ENCODE peak calls at places on chromosomes 16 and 17, in ten cellular contexts. One of them, this sample, is unnamed.

GRCh38 chr16:30793508-30794069 is 6.6 kb upstream of the ZNF629 start:
- DNase-seq in PC-3: no peak
- DNase-seq in osteoblast: peak; percentile 45
- DNase-seq in MM.1S: no peak
- DNase-seq in fibroblast of lung: no peak
- DNase-seq in GM23338: no peak
- DNase-seq in H9: no peak
- DNase-seq in GM23248: no peak
- DNase-seq in OCI-LY7: no peak
- DNase-seq in endothelial cell of umbilical vein: no peak
- DNase-seq in this sample: no peak

GRCh38 chr16:50526796-50527195 is 21.4 kb upstream of the NKD1 start:
- DNase-seq in PC-3: no peak
- DNase-seq in osteoblast: no peak
- DNase-seq in MM.1S: no peak
- DNase-seq in fibroblast of lung: no peak
- DNase-seq in GM23338: no peak
- DNase-seq in H9: peak; percentile 10
- DNase-seq in GM23248: no peak
- DNase-seq in OCI-LY7: no peak
- DNase-seq in endothelial cell of umbilical vein: no peak
- DNase-seq in this sample: no peak

GRCh38 chr17:234163-235047 is 53.0 kb upstream of the DOC2B start:
- DNase-seq in PC-3: no peak
- DNase-seq in osteoblast: no peak
- DNase-seq in MM.1S: no peak
- DNase-seq in fibroblast of lung: no peak
- DNase-seq in GM23338: no peak
- DNase-seq in H9: no peak
- DNase-seq in GM23248: peak; percentile 33
- DNase-seq in OCI-LY7: no peak
- DNase-seq in endothelial cell of umbilical vein: peak; percentile 46
- DNase-seq in this sample: no peak

GRCh38 chr17:49454050-49454449 is 39.4 kb upstream of the PHB1 start:
- DNase-seq in PC-3: peak; percentile 26
- DNase-seq in osteoblast: peak; percentile 72
- DNase-seq in MM.1S: no peak
- DNase-seq in fibroblast of lung: peak; percentile 62
- DNase-seq in GM23338: no peak
- DNase-seq in H9: no peak
- DNase-seq in GM23248: peak; percentile 82
- DNase-seq in OCI-LY7: no peak
- DNase-seq in endothelial cell of umbilical vein: no peak
- DNase-seq in this sample: peak; percentile 40

GRCh38 chr17:68599091-68599872 is 1.9 kb downstream of the FAM20A start:
- DNase-seq in PC-3: peak; percentile 58
- DNase-seq in osteoblast: peak; percentile 94
- DNase-seq in MM.1S: no peak
- DNase-seq in fibroblast of lung: no peak
- DNase-seq in GM23338: peak; percentile 28
- DNase-seq in H9: no peak
- DNase-seq in GM23248: peak; percentile 90
- DNase-seq in OCI-LY7: no peak
- DNase-seq in endothelial cell of umbilical vein: no peak
- DNase-seq in this sample: no peak

GRCh38 chr17:50129946-50130777 is at the start of gene SAMD14:
- DNase-seq in PC-3: no peak
- DNase-seq in osteoblast: peak; percentile 97
- DNase-seq in MM.1S: no peak
- DNase-seq in fibroblast of lung: peak; percentile 32
- DNase-seq in GM23338: peak; percentile 59
- DNase-seq in H9: no peak
- DNase-seq in GM23248: peak; percentile 67
- DNase-seq in OCI-LY7: no peak
- DNase-seq in endothelial cell of umbilical vein: peak; percentile 53
- DNase-seq in this sample: no peak

GRCh38 chr16:56190903-56191806 is at the start of gene GNAO1:
- DNase-seq in PC-3: peak; percentile 5
- DNase-seq in osteoblast: peak; percentile 97
- DNase-seq in MM.1S: peak; percentile 26
- DNase-seq in fibroblast of lung: peak; percentile 56
- DNase-seq in GM23338: peak; percentile 86
- DNase-seq in H9: peak; percentile 71
- DNase-seq in GM23248: peak; percentile 62
- DNase-seq in OCI-LY7: no peak
- DNase-seq in endothelial cell of umbilical vein: peak; percentile 12
- DNase-seq in this sample: peak; percentile 35

GRCh38 chr16:86199871-86200700 is 301.1 kb downstream of the IRF8 start:
- DNase-seq in PC-3: no peak
- DNase-seq in osteoblast: no peak
- DNase-seq in MM.1S: no peak
- DNase-seq in fibroblast of lung: peak; percentile 13
- DNase-seq in GM23338: no peak
- DNase-seq in H9: no peak
- DNase-seq in GM23248: no peak
- DNase-seq in OCI-LY7: no peak
- DNase-seq in endothelial cell of umbilical vein: no peak
- DNase-seq in this sample: no peak

GRCh38 chr16:3262517-3262916 is 6.1 kb upstream of the MEFV start:
- DNase-seq in PC-3: no peak
- DNase-seq in osteoblast: no peak
- DNase-seq in MM.1S: no peak
- DNase-seq in fibroblast of lung: no peak
- DNase-seq in GM23338: no peak
- DNase-seq in H9: no peak
- DNase-seq in GM23248: no peak
- DNase-seq in OCI-LY7: no peak
- DNase-seq in endothelial cell of umbilical vein: no peak
- DNase-seq in this sample: no peak

GRCh38 chr16:3256146-3256875 is at the start of gene MEFV:
- DNase-seq in PC-3: no peak
- DNase-seq in osteoblast: peak; percentile 59
- DNase-seq in MM.1S: no peak
- DNase-seq in fibroblast of lung: peak; percentile 2
- DNase-seq in GM23338: no peak
- DNase-seq in H9: no peak
- DNase-seq in GM23248: peak; percentile 36
- DNase-seq in OCI-LY7: no peak
- DNase-seq in endothelial cell of umbilical vein: no peak
- DNase-seq in this sample: no peak

GRCh38 chr16:3256876-3257465 is 538 bp upstream of the MEFV start:
- DNase-seq in PC-3: peak; percentile 36
- DNase-seq in osteoblast: peak; percentile 86
- DNase-seq in MM.1S: no peak
- DNase-seq in fibroblast of lung: peak; percentile 63
- DNase-seq in GM23338: no peak
- DNase-seq in H9: no peak
- DNase-seq in GM23248: peak; percentile 79
- DNase-seq in OCI-LY7: no peak
- DNase-seq in endothelial cell of umbilical vein: no peak
- DNase-seq in this sample: peak; percentile 57

GRCh38 chr16:3259097-3259496 is 2.7 kb upstream of the MEFV start:
- DNase-seq in PC-3: no peak
- DNase-seq in osteoblast: peak; percentile 81
- DNase-seq in MM.1S: no peak
- DNase-seq in fibroblast of lung: no peak
- DNase-seq in GM23338: no peak
- DNase-seq in H9: no peak
- DNase-seq in GM23248: peak; percentile 77
- DNase-seq in OCI-LY7: no peak
- DNase-seq in endothelial cell of umbilical vein: no peak
- DNase-seq in this sample: no peak

DNA sequence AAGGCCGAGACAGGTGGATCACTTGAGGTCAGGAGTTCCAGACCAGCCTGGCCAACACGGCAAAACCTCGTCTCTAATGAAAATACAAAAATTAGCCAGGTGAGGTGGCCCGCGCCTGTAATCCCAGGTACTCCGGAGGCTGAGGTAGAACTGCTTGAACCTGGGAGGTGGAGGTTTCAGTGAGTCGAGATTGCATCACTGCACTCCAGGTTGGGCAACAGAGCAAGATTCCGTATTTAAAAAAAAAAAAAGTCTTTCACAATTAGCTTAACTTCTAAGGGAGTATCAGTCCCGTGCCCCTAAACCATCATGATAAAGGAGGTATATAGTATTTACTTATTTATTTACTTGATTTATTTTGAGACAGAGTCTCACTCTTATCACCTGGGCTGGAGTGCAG is 3.4 kb upstream of the MEFV start:
- DNase-seq in PC-3: no peak
- DNase-seq in osteoblast: no peak
- DNase-seq in MM.1S: no peak
- DNase-seq in fibroblast of lung: no peak
- DNase-seq in GM23338: no peak
- DNase-seq in H9: no peak
- DNase-seq in GM23248: no peak
- DNase-seq in OCI-LY7: no peak
- DNase-seq in endothelial cell of umbilical vein: no peak
- DNase-seq in this sample: no peak
- H3K27ac ChIP-seq in PC-3: no peak overlapping the region
- H3K27ac ChIP-seq in osteoblast: peak overlapping the region; percentile 43
- H3K27ac ChIP-seq in MM.1S: no peak overlapping the region
- H3K27ac ChIP-seq in fibroblast of lung: no peak overlapping the region
- H3K27ac ChIP-seq in GM23338: no peak overlapping the region
- H3K27ac ChIP-seq in H9: no peak overlapping the region
- H3K27ac ChIP-seq in GM23248: peak overlapping the region; percentile 75
- H3K27ac ChIP-seq in OCI-LY7: no peak overlapping the region
- H3K27ac ChIP-seq in endothelial cell of umbilical vein: no peak overlapping the region
- H3K27ac ChIP-seq in this sample: no peak overlapping the region

GRCh38 chr17:65537343-65537844 is 24.1 kb downstream of the AXIN2 start:
- DNase-seq in PC-3: no peak
- DNase-seq in osteoblast: no peak
- DNase-seq in MM.1S: no peak
- DNase-seq in fibroblast of lung: no peak
- DNase-seq in GM23338: no peak
- DNase-seq in H9: no peak
- DNase-seq in GM23248: no peak
- DNase-seq in OCI-LY7: no peak
- DNase-seq in endothelial cell of umbilical vein: no peak
- DNase-seq in this sample: no peak

GRCh38 chr17:65537845-65538678 is 23.4 kb downstream of the AXIN2 start:
- DNase-seq in PC-3: no peak
- DNase-seq in osteoblast: peak; percentile 46
- DNase-seq in MM.1S: no peak
- DNase-seq in fibroblast of lung: no peak
- DNase-seq in GM23338: no peak
- DNase-seq in H9: no peak
- DNase-seq in GM23248: no peak
- DNase-seq in OCI-LY7: no peak
- DNase-seq in endothelial cell of umbilical vein: no peak
- DNase-seq in this sample: no peak

GRCh38 chr17:65535777-65536572 is 25.5 kb downstream of the AXIN2 start:
- DNase-seq in PC-3: no peak
- DNase-seq in osteoblast: peak; percentile 88
- DNase-seq in MM.1S: no peak
- DNase-seq in fibroblast of lung: no peak
- DNase-seq in GM23338: no peak
- DNase-seq in H9: no peak
- DNase-seq in GM23248: peak; percentile 38
- DNase-seq in OCI-LY7: no peak
- DNase-seq in endothelial cell of umbilical vein: no peak
- DNase-seq in this sample: no peak

GRCh38 chr17:65538679-65539529 is 22.5 kb downstream of the AXIN2 start:
- DNase-seq in PC-3: no peak
- DNase-seq in osteoblast: peak; percentile 75
- DNase-seq in MM.1S: no peak
- DNase-seq in fibroblast of lung: no peak
- DNase-seq in GM23338: no peak
- DNase-seq in H9: no peak
- DNase-seq in GM23248: no peak
- DNase-seq in OCI-LY7: no peak
- DNase-seq in endothelial cell of umbilical vein: no peak
- DNase-seq in this sample: no peak

GRCh38 chr17:65536573-65537342 is 24.7 kb downstream of the AXIN2 start:
- DNase-seq in PC-3: no peak
- DNase-seq in osteoblast: peak; percentile 58
- DNase-seq in MM.1S: no peak
- DNase-seq in fibroblast of lung: peak; percentile 40
- DNase-seq in GM23338: no peak
- DNase-seq in H9: no peak
- DNase-seq in GM23248: no peak
- DNase-seq in OCI-LY7: no peak
- DNase-seq in endothelial cell of umbilical vein: no peak
- DNase-seq in this sample: no peak
- H4K20me1 ChIP-seq in PC-3: no peaks in the 10 kb centered on the region
- H4K20me1 ChIP-seq in osteoblast: peaks cover under 1% of the 10 kb centered on the region
- H4K20me1 ChIP-seq in MM.1S: no peaks in the 10 kb centered on the region
- H4K20me1 ChIP-seq in fibroblast of lung: no peaks in the 10 kb centered on the region
- H4K20me1 ChIP-seq in GM23338: peaks cover 4% of the 10 kb centered on the region
- H4K20me1 ChIP-seq in H9: no peaks in the 10 kb centered on the region
- H4K20me1 ChIP-seq in GM23248: no peaks in the 10 kb centered on the region
- H4K20me1 ChIP-seq in OCI-LY7: no peaks in the 10 kb centered on the region
- H4K20me1 ChIP-seq in endothelial cell of umbilical vein: no peaks in the 10 kb centered on the region
- H4K20me1 ChIP-seq in this sample: peaks cover 22% of the 10 kb centered on the region

DNA sequence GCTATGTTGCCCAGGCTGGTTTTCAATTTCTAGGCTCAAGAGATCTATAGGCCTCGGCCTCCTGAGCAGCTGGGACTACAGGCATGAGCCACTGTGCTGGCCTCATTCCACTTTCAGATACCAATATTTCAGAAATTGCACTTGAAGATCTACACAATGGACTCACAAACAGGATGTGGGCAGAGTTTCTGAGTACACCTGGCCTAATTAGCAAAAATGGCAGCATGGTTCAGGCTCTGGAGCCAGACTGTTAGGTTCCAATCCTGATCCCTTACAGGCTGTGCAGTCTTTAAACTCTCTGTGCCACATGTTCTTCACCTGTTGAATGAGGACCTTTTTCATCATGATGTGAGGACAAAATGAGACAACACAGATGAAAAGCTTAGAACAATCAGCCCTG is 32.2 kb downstream of the RNF157 start:
- DNase-seq in PC-3: no peak
- DNase-seq in osteoblast: no peak
- DNase-seq in MM.1S: peak; percentile 90
- DNase-seq in fibroblast of lung: no peak
- DNase-seq in GM23338: no peak
- DNase-seq in H9: no peak
- DNase-seq in GM23248: no peak
- DNase-seq in OCI-LY7: peak; percentile 78
- DNase-seq in endothelial cell of umbilical vein: no peak
- DNase-seq in this sample: no peak
- H3K27ac ChIP-seq in PC-3: no peak overlapping the region
- H3K27ac ChIP-seq in osteoblast: no peak overlapping the region
- H3K27ac ChIP-seq in MM.1S: peak overlapping the region; percentile 80
- H3K27ac ChIP-seq in fibroblast of lung: no peak overlapping the region
- H3K27ac ChIP-seq in GM23338: no peak overlapping the region
- H3K27ac ChIP-seq in H9: no peak overlapping the region
- H3K27ac ChIP-seq in GM23248: no peak overlapping the region
- H3K27ac ChIP-seq in OCI-LY7: peak overlapping the region; percentile 33
- H3K27ac ChIP-seq in endothelial cell of umbilical vein: no peak overlapping the region
- H3K27ac ChIP-seq in this sample: no peak overlapping the region

DNA sequence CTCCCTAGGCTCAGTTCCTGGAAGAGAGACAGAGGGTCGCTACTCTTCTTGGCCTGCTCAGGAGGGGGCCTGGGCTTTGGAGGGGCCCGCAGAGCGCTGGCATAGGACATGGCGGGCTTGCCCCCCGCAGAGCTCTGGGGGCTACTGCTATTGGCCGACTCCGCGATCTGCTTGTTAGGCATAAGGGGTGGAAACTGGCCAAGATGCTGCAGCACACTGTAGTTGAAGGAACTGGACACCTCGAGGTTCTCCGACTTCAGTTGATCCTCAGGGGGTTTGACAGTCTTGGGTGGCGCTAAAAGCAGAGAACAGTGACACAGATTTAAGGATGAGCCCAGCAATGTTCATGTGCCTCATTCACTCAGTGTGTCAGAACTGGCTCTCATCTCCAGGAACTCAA is 33.9 kb downstream of the CACNG1 start:
- DNase-seq in PC-3: no peak
- DNase-seq in osteoblast: no peak
- DNase-seq in MM.1S: no peak
- DNase-seq in fibroblast of lung: no peak
- DNase-seq in GM23338: no peak
- DNase-seq in H9: no peak
- DNase-seq in GM23248: no peak
- DNase-seq in OCI-LY7: no peak
- DNase-seq in endothelial cell of umbilical vein: no peak
- DNase-seq in this sample: no peak
- H4K20me1 ChIP-seq in PC-3: no peaks in the 10 kb centered on the region
- H4K20me1 ChIP-seq in osteoblast: peaks cover 10% of the 10 kb centered on the region
- H4K20me1 ChIP-seq in MM.1S: peaks cover 9% of the 10 kb centered on the region
- H4K20me1 ChIP-seq in fibroblast of lung: no peaks in the 10 kb centered on the region
- H4K20me1 ChIP-seq in GM23338: no peaks in the 10 kb centered on the region
- H4K20me1 ChIP-seq in H9: no peaks in the 10 kb centered on the region
- H4K20me1 ChIP-seq in GM23248: no peaks in the 10 kb centered on the region
- H4K20me1 ChIP-seq in OCI-LY7: no peaks in the 10 kb centered on the region
- H4K20me1 ChIP-seq in endothelial cell of umbilical vein: peaks cover 2% of the 10 kb centered on the region
- H4K20me1 ChIP-seq in this sample: peaks cover 14% of the 10 kb centered on the region

This sample was measured in astrocyte.